ENCODE peak calls at places on chromosomes 13 and 19, in four cellular contexts. A is fibroblast of the aortic adventitia, G is body of pancreas, U is tibial nerve. D is an unnamed sample.

GRCh38 chr19:55858401-55858800 is 22.1 kb downstream of the NLRP4 start:
- DNase-seq in U (no peak), A (no peak), G (no peak), D (no peak)

GRCh38 chr13:48000559-48001126 is 430 bp downstream of the SUCLA2 start:
- DNase-seq in G (no peak), A (peak), U (no peak), D (peak)

GRCh38 chr19:1211494-1212234 is 6.1 kb downstream of the STK11 start:
- DNase-seq in G (peak), U (no peak), A (no peak), D (no peak)

GRCh38 chr19:53878786-53879144 is 3.2 kb upstream of the PRKCG start:
- DNase-seq in G (no peak), A (no peak), U (no peak), D (no peak)

GRCh38 chr13:100773429-100773828 is 98.8 kb upstream of the TMTC4 start:
- DNase-seq in U (no peak), G (no peak), A (no peak), D (no peak)

GRCh38 chr13:30334663-30335386 is 27.5 kb upstream of the KATNAL1 start:
- DNase-seq in U (no peak), G (peak), A (peak), D (no peak)

GRCh38 chr19:19613456-19613855 is 5.0 kb downstream of the PBX4 start:
- DNase-seq in G (no peak), A (peak), U (no peak), D (no peak)

GRCh38 chr13:39226359-39226758 is 188.1 kb downstream of the NHLRC3 start:
- DNase-seq in U (no peak), A (no peak), G (no peak), D (no peak)

GRCh38 chr19:14563989-14564650 is 7.7 kb downstream of the NDUFB7 start:
- DNase-seq in G (no peak), A (no peak), U (no peak), D (no peak)

GRCh38 chr19:46598372-46598917 is 2.7 kb upstream of the CALM3 start:
- DNase-seq in A (no peak), U (no peak), G (no peak), D (no peak)

GRCh38 chr19:28466107-28467045 is 746.6 kb downstream of the UQCRFS1 start:
- DNase-seq in G (peak), U (peak), A (peak), D (no peak)

GRCh38 chr13:97344250-97345175 is 89.5 kb upstream of the RAP2A start:
- DNase-seq in U (peak), A (peak), G (peak), D (no peak)

GRCh38 chr13:43153436-43154082 is 130.2 kb downstream of the DNAJC15 start:
- DNase-seq in A (peak), U (no peak), G (no peak), D (no peak)

GRCh38 chr13:44627441-44627840 is 51.3 kb upstream of the TSC22D1 start:
- DNase-seq in U (no peak), G (no peak), A (no peak), D (no peak)

GRCh38 chr13:84917252-84917878 is 881.9 kb downstream of the SLITRK6 start:
- DNase-seq in A (peak), G (no peak), U (no peak), D (no peak)

GRCh38 chr13:79667771-79668170 is 186.8 kb downstream of the NDFIP2 start:
- DNase-seq in G (no peak), A (no peak), U (no peak), D (no peak)

GRCh38 chr19:48274173-48274572 is 4.3 kb downstream of the ZNF114 start:
- DNase-seq in A (no peak), U (no peak), G (no peak), D (no peak)

GRCh38 chr19:11356676-11357550 is 1.7 kb downstream of the PLPPR2 start:
- DNase-seq in A (no peak), U (no peak), G (no peak), D (no peak)

GRCh38 chr19:18943465-18943864 is 2.4 kb upstream of the HOMER3 start:
- DNase-seq in A (no peak), U (no peak), G (no peak), D (no peak)

GRCh38 chr13:31739226-31739625 is at the start of gene RXFP2:
- DNase-seq in U (no peak), G (no peak), A (no peak), D (no peak)

GRCh38 chr13:23859455-23859854 is 29.7 kb downstream of the MIPEP start:
- DNase-seq in U (no peak), A (no peak), G (no peak), D (no peak)

GRCh38 chr19:14004619-14005380 is 1.3 kb downstream of the RFX1 start:
- DNase-seq in A (peak), U (peak), G (peak), D (no peak)

DNA sequence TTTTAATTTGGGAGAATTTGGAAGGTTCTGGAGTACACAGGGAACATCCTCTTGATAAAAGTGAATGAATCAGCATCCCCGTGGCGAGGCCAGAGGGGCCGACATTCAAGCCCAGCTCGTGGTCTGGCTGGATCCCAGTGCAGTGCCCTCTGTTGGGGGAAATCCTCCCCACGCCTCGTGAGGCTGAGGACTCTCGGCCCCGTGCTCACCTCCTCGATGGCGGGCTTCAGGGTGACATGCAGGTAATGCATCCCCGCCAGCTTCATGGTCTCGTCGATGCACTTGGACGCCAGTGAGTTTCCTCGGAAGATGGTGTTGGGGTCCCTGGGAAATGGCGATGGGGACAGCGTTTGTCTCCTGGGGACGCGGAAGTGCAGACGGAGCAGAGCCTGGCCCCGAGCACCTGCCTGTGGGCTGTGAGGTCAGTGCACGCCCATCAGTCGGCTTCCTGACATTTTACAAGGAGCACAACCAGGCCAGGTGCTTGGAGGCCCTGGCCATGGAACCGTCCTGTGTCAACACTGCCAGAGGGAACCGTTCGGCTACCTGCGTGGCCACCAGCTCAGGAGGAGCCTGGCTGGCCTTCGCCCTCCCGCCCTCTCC is 43.3 kb upstream of the C13orf46 start:
- DNase-seq in U (no peak), G (no peak), A (peak), D (no peak)
- TF ChIP-seq CTCF in U (no peak), G (no peak), A (peak), D (peak)

GRCh38 chr13:33204130-33204927 is 81.2 kb downstream of the STARD13 start:
- DNase-seq in G (peak), U (peak), A (peak), D (no peak)

GRCh38 chr13:33206425-33206824 is 79.1 kb downstream of the STARD13 start:
- DNase-seq in U (no peak), G (no peak), A (peak), D (no peak)

GRCh38 chr13:33206945-33207615 is 78.5 kb downstream of the STARD13 start:
- DNase-seq in A (no peak), U (no peak), G (no peak), D (no peak)

GRCh38 chr13:33205224-33205623 is 80.3 kb downstream of the STARD13 start:
- DNase-seq in A (no peak), U (no peak), G (no peak), D (no peak)

GRCh38 chr13:33205804-33206221 is 79.7 kb downstream of the STARD13 start:
- DNase-seq in A (no peak), U (no peak), G (peak), D (no peak)
- H3K4me3 ChIP-seq in A (no peak), U (no peak), G (no peak), D (no peak)

DNA sequence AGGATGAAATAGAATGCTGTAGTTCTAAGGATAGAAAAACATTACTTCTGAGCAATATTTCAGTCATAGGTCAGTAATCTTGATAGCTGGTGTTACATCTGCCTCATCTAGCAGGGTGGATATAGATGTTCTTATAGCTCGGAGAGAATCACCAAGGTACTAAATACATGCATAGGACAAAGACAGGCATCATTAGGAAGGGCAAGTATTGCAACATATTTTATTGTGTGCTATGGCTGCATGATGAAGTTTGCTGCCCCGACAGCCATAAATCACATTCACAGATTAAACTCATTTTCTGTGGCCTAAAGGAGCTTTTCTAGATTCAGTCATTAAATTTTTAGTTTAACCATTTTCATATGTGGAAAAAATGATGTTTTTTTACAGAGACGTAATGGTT is 601.1 kb downstream of the FGF9 start:
- DNase-seq in U (no peak), A (no peak), G (no peak), D (no peak)
- TF ChIP-seq CTCF in U (no peak), A (no peak), G (no peak), D (no peak)

DNA sequence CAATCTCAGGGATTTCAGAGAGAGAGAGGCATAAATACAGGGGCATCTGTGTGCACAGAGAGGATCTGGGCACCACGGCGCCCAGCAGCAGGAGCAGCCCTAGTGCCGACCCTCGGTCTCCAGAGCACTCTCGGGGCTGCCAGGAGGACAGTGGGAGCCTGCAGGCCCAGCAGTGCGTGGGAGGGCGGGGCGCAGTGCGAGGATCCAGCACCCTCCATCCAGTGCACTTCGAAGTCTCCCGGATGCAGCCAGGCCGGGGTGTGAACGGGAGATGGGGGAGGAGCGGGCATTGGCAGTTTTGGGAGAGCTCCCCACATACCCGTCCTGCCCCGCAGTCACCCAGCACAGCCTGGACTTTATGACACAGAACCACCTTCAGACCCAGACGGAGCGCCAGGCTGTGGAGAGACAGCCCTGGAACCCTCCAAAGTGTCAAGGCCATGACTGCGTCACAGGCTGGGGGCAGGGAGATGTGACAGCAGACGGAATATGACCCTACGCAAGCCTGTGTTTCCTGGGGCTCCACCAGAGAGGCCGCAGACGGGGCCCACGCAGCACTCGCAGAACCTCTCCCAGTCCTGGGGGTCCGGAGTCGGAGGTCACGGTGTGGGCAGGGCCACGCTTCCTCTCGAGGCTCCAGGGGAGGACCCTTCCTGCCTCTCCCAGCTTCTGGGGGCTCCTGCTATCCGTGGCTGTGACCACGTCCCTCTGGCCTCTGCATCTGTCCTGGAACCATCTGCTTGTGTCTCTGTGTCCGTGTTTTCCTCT is 14.7 kb upstream of the TEKTIP1 start:
- DNase-seq in U (no peak), G (no peak), A (no peak), D (no peak)
- H3K4me3 ChIP-seq in U (no peak), G (no peak), A (no peak), D (no peak)

GRCh38 chr13:112742583-112742982 is 52.7 kb downstream of the ATP11A start:
- DNase-seq in U (no peak), A (no peak), G (no peak), D (no peak)

GRCh38 chr13:112741835-112742570 is 52.2 kb downstream of the ATP11A start:
- DNase-seq in A (no peak), G (no peak), U (no peak), D (no peak)

GRCh38 chr13:112746044-112746443 is 56.2 kb downstream of the ATP11A start:
- DNase-seq in U (no peak), A (no peak), G (no peak), D (no peak)

GRCh38 chr13:112743451-112744305 is 53.8 kb downstream of the ATP11A start:
- DNase-seq in G (no peak), A (no peak), U (no peak), D (no peak)

DNA sequence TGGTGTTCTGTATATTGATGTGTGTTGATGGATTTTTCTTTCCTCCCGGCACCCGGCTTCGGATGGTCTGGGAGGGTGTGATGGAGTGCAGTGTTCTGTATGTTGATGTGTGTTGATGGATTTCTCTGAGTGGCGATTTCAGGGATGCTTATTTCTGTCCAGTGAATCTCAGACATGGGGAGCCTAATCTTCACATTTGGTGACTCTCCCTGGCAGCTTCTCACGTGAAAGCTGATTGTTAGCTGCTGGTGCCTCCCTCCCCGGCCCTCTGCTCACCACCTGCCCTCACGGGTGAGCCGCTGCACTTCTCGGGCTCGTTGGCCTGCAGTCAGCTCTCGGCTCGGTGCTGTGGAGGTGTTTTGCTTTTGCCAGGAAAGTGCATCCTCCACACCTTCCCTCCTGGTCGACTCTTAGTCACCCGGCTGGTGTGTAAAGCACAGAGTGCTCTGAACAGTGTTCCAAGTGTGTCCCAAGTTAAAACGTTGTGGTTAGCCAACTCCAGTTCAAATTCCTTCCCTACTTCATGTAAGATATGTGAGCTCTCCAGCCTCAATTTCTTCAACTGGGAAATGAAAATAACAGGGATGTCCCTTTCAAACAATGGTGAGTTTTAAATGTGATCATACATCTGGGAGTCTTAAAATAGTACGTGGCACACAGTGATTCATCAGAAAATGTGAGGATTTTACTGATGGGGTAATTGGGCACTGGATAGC is 54.6 kb downstream of the ATP11A start:
- DNase-seq in U (no peak), G (no peak), A (peak), D (no peak)
- TF ChIP-seq CTCF in U (no peak), G (no peak), A (no peak), D (no peak)

GRCh38 chr13:40993987-40994386 is 25.1 kb downstream of the ELF1 start:
- DNase-seq in G (peak), U (no peak), A (no peak), D (no peak)
- H3K4me3 ChIP-seq in G (no peak), U (no peak), A (no peak), D (peak)

D was measured in GM12864.